ENCODE peak calls at places on chromosomes 2 and 18, in ten cellular contexts. S, H, A, K, O, R, N, J, C and G are unnamed samples.

GRCh38 chr2:232385660-232386489 is 7.3 kb downstream of the ALPP start:
- DNase-seq in S (no peak), H (no peak), A (no peak), K (no peak), O (peak; percentile 7), R (peak; percentile 94), N (peak; percentile 40), J (no peak), C (no peak), G (no peak)

GRCh38 chr18:39435986-39436385 is 1870.4 kb upstream of the CELF4 start:
- DNase-seq in S (no peak), H (no peak), A (no peak), K (no peak), O (no peak), R (no peak), N (no peak), J (no peak), C (no peak), G (no peak)

GRCh38 chr2:71858056-71858455 is 289.6 kb downstream of the CYP26B1 start:
- DNase-seq in S (no peak), H (no peak), A (no peak), K (no peak), O (no peak), R (no peak), N (no peak), J (no peak), C (no peak), G (no peak)

GRCh38 chr18:36688020-36688965 is 140.5 kb downstream of the TPGS2 start:
- DNase-seq in S (peak; percentile 85), H (peak; percentile 94), A (peak; percentile 66), K (no peak), O (no peak), R (peak; percentile 56), N (peak; percentile 26), J (peak; percentile 68), C (peak; percentile 75), G (peak; percentile 43)

GRCh38 chr2:120576509-120577474 is 158.9 kb upstream of the GLI2 start:
- DNase-seq in S (peak; percentile 50), H (no peak), A (peak; percentile 26), K (peak; percentile 77), O (no peak), R (peak; percentile 19), N (no peak), J (peak; percentile 76), C (peak; percentile 37), G (no peak)

GRCh38 chr2:215671691-215672090 is 235.8 kb upstream of the FN1 start:
- DNase-seq in S (no peak), H (no peak), A (no peak), K (no peak), O (no peak), R (no peak), N (no peak), J (no peak), C (no peak), G (no peak)

GRCh38 chr2:3421053-3421452 is 41.6 kb downstream of the TRAPPC12 start:
- DNase-seq in S (no peak), H (no peak), A (no peak), K (no peak), O (no peak), R (no peak), N (no peak), J (no peak), C (no peak), G (no peak)

GRCh38 chr2:241570961-241571581 is 12.5 kb downstream of the BOK start:
- DNase-seq in S (no peak), H (no peak), A (no peak), K (peak; percentile 59), O (peak; percentile 41), R (no peak), N (no peak), J (peak; percentile 40), C (no peak), G (no peak)

DNA sequence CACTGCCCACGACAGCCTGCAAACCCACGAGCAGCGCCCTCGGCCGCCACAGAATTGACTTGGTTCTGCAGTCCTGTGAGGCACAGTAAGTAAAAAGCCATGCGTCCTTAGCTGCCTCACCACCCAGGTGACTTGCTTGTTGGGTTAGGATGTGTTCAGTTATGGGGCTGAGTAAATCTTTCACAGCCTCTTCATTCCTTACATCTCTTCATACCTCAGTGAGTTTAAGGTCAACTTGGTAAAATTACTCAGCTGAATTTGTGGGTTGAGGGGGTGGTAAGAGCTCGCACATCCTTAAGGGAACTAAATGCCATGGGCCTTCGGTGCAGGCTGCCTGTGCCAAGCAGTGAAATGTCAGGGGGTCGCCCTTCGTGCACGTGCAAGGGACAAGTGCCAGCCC is 165.2 kb upstream of the ALKAL2 start:
- DNase-seq in S (no peak), H (no peak), A (no peak), K (no peak), O (no peak), R (peak; percentile 45), N (no peak), J (no peak), C (no peak), G (no peak)
- H3K9me3 ChIP-seq in S (no peaks in the 10 kb centered on the region), H (no peaks in the 10 kb centered on the region), A (no peaks in the 10 kb centered on the region), K (no peaks in the 10 kb centered on the region), O (no peaks in the 10 kb centered on the region), R (no peaks in the 10 kb centered on the region), N (no peaks in the 10 kb centered on the region), J (no peaks in the 10 kb centered on the region), C (no peaks in the 10 kb centered on the region), G (no peaks in the 10 kb centered on the region)

GRCh38 chr18:69401475-69402218 is 959 bp downstream of the DOK6 start:
- DNase-seq in S (no peak), H (no peak), A (no peak), K (no peak), O (no peak), R (peak; percentile 30), N (no peak), J (no peak), C (no peak), G (no peak)

GRCh38 chr18:69400253-69400975 is at the start of gene DOK6:
- DNase-seq in S (peak; percentile 7), H (no peak), A (peak; percentile 40), K (no peak), O (peak; percentile 61), R (peak; percentile 85), N (peak; percentile 22), J (peak; percentile 51), C (peak; percentile 29), G (no peak)

GRCh38 chr18:69402219-69402989 is 1.7 kb downstream of the DOK6 start:
- DNase-seq in S (no peak), H (no peak), A (no peak), K (no peak), O (no peak), R (peak; percentile 1), N (no peak), J (no peak), C (no peak), G (no peak)

GRCh38 chr18:69399253-69399652 is 1.4 kb upstream of the DOK6 start:
- DNase-seq in S (no peak), H (no peak), A (no peak), K (no peak), O (no peak), R (no peak), N (no peak), J (no peak), C (no peak), G (no peak)

DNA sequence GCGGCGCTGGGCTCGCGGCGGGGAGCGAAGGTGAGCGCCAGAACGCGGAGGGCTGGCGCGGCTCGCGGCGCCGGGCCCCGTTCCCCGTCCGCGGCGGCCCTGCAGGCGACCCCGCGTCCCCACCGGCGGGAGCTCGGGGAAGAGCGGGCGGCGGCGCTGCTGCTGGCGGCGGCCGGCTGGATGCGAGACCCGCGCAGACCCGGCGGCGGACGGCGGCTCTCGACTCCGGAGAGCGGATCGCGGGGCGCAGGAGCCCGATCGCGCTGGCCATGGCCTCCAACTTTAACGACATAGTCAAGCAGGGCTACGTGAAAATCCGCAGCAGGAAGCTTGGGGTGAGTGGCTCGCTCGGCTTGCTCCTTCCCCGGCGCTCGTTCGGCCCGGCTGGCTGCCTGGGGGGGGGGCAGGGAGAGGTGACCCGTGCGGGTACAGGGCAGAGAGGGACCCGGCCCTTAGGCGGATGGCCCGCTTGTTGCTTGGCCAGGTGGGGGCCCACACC is 337 bp downstream of the DOK6 start:
- DNase-seq in S (no peak), H (no peak), A (no peak), K (no peak), O (peak; percentile 49), R (peak; percentile 44), N (no peak), J (no peak), C (no peak), G (no peak)
- H3K4me3 ChIP-seq in S (no peak overlapping the region), H (no peak overlapping the region), A (no peak overlapping the region), K (peak overlapping the region; percentile 48), O (peak overlapping the region; percentile 46), R (peak overlapping the region; percentile 74), N (peak overlapping the region; percentile 25), J (peak overlapping the region; percentile 58), C (peak overlapping the region; percentile 30), G (no peak overlapping the region)

DNA sequence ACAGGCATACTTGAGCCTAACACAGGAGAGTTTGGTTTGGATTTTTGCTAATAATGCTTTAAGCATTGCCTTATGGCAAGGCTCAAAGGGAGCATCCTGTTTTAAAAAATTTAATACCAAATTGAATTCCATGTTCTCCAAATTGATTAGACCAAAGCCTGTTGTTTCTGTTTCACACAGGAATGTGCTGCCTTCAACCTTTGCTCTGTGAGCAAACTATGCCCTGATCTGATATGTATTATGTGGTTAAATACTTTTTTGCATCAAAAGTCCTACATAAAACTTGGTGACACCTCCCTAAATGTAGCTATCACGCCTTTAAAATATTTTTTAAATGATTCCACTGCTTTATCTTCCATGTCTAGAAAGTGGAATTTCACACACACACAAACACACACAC is 691.4 kb downstream of the CPS1 start:
- DNase-seq in S (no peak), H (no peak), A (no peak), K (no peak), O (no peak), R (no peak), N (no peak), J (no peak), C (no peak), G (no peak)
- H3K9me3 ChIP-seq in S (no peaks in the 10 kb centered on the region), H (no peaks in the 10 kb centered on the region), A (no peaks in the 10 kb centered on the region), K (no peaks in the 10 kb centered on the region), O (peaks cover 1% of the 10 kb centered on the region), R (no peaks in the 10 kb centered on the region), N (no peaks in the 10 kb centered on the region), J (no peaks in the 10 kb centered on the region), C (no peaks in the 10 kb centered on the region), G (no peaks in the 10 kb centered on the region)

GRCh38 chr2:127407091-127407490 is 11.1 kb upstream of the PROC start:
- DNase-seq in S (no peak), H (no peak), A (no peak), K (no peak), O (no peak), R (no peak), N (no peak), J (no peak), C (no peak), G (no peak)

GRCh38 chr2:127410871-127411396 is 7.3 kb upstream of the PROC start:
- DNase-seq in S (no peak), H (no peak), A (peak; percentile 44), K (no peak), O (no peak), R (peak; percentile 64), N (no peak), J (no peak), C (no peak), G (no peak)

GRCh38 chr2:127407661-127408003 is 10.6 kb upstream of the PROC start:
- DNase-seq in S (no peak), H (no peak), A (no peak), K (no peak), O (no peak), R (no peak), N (no peak), J (no peak), C (no peak), G (peak; percentile 22)

GRCh38 chr2:127408004-127408806 is 10.0 kb upstream of the PROC start:
- DNase-seq in S (peak; percentile 90), H (peak; percentile 85), A (peak; percentile 92), K (peak; percentile 93), O (peak; percentile 95), R (peak; percentile 86), N (peak; percentile 93), J (peak; percentile 96), C (peak; percentile 92), G (peak; percentile 49)

DNA sequence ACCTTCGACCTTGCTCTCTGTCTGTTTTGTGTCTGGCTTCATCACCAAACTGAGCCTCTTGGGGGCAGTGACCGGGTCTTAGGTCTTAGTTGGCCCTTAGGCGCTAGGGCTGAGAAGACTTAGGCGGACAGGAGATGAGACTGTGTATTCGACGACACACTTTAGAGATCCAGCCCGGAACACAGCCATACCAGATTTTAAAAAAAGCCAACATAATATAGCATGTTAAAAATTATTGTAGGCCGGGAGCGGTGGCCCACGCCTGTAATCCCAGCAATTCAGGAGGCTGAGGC is 9.5 kb upstream of the PROC start:
- DNase-seq in S (no peak), H (no peak), A (no peak), K (no peak), O (no peak), R (no peak), N (no peak), J (no peak), C (no peak), G (no peak)
- H3K4me3 ChIP-seq in S (no peak overlapping the region), H (no peak overlapping the region), A (no peak overlapping the region), K (peak overlapping the region; percentile 54), O (no peak overlapping the region), R (no peak overlapping the region), N (no peak overlapping the region), J (peak overlapping the region; percentile 72), C (peak overlapping the region; percentile 54), G (no peak overlapping the region)